ENCODE peak calls at places on chromosome 16, in four cellular contexts. K, R, L and W are unnamed samples.

GRCh38 chr16:1156111-1156982 is 3.4 kb downstream of the CACNA1H start:
- DNase-seq in K (peak; percentile 89), R (no peak), L (no peak), W (no peak)

GRCh38 chr16:1929578-1930337 is 11.5 kb upstream of the HS3ST6 start:
- DNase-seq in K (peak; percentile 94), R (peak; percentile 85), L (peak; percentile 93), W (peak; percentile 91)

GRCh38 chr16:28589930-28590329 is 6.9 kb downstream of the SULT1A2 start:
- DNase-seq in K (no peak), R (no peak), L (no peak), W (no peak)

GRCh38 chr16:85090166-85090565 is 22.1 kb downstream of the CIBAR2 start:
- DNase-seq in K (no peak), R (no peak), L (no peak), W (no peak)

GRCh38 chr16:59591480-59591879 is 857.4 kb upstream of the GOT2 start:
- DNase-seq in K (no peak), R (no peak), L (no peak), W (no peak)

GRCh38 chr16:3953728-3954410 is 73.4 kb upstream of the CREBBP start:
- DNase-seq in K (no peak), R (no peak), L (no peak), W (peak; percentile 73)

GRCh38 chr16:88472637-88473205 is 19.6 kb downstream of the ZFPM1 start:
- DNase-seq in K (no peak), R (no peak), L (peak; percentile 34), W (no peak)

GRCh38 chr16:52572656-52573055 is 25.7 kb upstream of the TOX3 start:
- DNase-seq in K (no peak), R (no peak), L (no peak), W (no peak)

GRCh38 chr16:85136213-85136704 is 24.0 kb upstream of the CIBAR2 start:
- DNase-seq in K (no peak), R (no peak), L (no peak), W (peak; percentile 79)

GRCh38 chr16:58931436-58931835 is 197.3 kb upstream of the GOT2 start:
- DNase-seq in K (no peak), R (no peak), L (no peak), W (no peak)

GRCh38 chr16:83085660-83086059 is 458.9 kb downstream of the CDH13 start:
- DNase-seq in K (no peak), R (no peak), L (no peak), W (no peak)

GRCh38 chr16:2968368-2968737 is 795 bp upstream of the PAQR4 start:
- DNase-seq in K (no peak), R (no peak), L (no peak), W (no peak)

GRCh38 chr16:85536073-85536410 is 77.1 kb upstream of the GSE1 start:
- DNase-seq in K (no peak), R (no peak), L (no peak), W (no peak)

GRCh38 chr16:5510819-5511370 is 413.3 kb upstream of the EEF2KMT start:
- DNase-seq in K (no peak), R (no peak), L (no peak), W (no peak)
- H3K9me3 ChIP-seq in K (no peaks in the 10 kb centered on the region), R (no peaks in the 10 kb centered on the region), L (peaks cover 11% of the 10 kb centered on the region), W (no peaks in the 10 kb centered on the region)

GRCh38 chr16:11671271-11671670 is 3.0 kb downstream of the SNN start:
- DNase-seq in K (no peak), R (no peak), L (no peak), W (peak; percentile 61)

GRCh38 chr16:11668590-11669379 is 530 bp downstream of the SNN start:
- DNase-seq in K (peak; percentile 65), R (no peak), L (no peak), W (peak; percentile 85)

GRCh38 chr16:11669380-11670146 is 1.3 kb downstream of the SNN start:
- DNase-seq in K (no peak), R (no peak), L (peak; percentile 59), W (peak; percentile 87)

GRCh38 chr16:11671676-11672075 is 3.4 kb downstream of the SNN start:
- DNase-seq in K (no peak), R (no peak), L (no peak), W (no peak)

DNA sequence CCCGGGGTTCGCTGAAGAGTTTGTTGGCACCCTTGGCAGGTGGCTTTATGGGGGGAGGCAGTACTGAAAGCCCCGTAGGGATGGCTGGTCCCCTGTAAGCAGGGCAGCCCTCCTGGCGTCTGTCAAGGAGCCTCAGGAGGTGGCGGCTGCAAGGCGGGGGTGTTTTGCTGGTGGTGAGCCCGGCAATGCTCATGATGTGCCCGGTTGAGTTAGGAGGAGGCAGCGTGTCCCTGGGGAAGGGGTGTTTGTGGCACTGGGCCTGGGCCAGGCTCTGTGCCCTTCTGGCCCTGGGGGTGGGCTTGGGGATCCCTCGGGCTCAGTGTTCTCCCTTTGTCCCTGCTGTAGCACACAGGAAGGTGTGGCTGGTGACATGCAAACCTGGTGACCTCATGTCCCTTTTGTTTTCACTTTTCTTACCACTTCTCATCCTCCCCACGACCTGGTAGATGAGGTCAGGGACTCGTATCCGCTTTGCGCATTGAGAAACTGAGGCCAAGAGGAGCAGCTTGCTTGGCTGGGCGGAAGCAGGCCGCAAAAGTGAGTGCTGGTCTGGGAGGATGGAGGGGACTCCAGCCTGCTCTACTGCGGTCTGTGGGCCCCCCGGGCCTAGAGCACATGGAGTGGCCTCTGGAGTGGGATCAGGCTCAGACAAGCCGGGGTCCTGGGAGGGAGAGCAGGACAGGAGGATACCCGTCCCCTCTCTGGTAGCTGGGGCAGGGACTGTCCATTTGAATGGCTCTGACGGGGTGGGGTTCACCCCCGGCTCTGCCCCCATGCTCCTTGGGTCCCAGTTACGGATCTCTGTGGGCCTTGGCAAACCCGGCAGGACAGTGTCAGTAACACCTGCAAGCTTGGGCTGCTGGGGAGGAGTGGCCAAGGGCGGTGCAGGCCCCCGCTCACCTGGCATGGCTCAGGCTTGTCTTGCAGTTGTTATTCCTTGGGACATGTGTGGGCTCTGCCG is 2.2 kb downstream of the SNN start:
- DNase-seq in K (no peak), R (no peak), L (no peak), W (peak; percentile 78)
- H3K4me3 ChIP-seq in K (peak overlapping the region; percentile 66), R (peak overlapping the region; percentile 56), L (peak overlapping the region; percentile 98), W (no peak overlapping the region)

GRCh38 chr16:80384862-80385261 is 155.9 kb upstream of the DYNLRB2 start:
- DNase-seq in K (no peak), R (no peak), L (no peak), W (no peak)
- H3K27ac ChIP-seq in K (no peak overlapping the region), R (no peak overlapping the region), L (no peak overlapping the region), W (no peak overlapping the region)

GRCh38 chr16:57621521-57622268 is 6.7 kb upstream of the ADGRG1 start:
- DNase-seq in K (no peak), R (no peak), L (no peak), W (peak; percentile 9)
- H3K9me3 ChIP-seq in K (no peaks in the 10 kb centered on the region), R (no peaks in the 10 kb centered on the region), L (no peaks in the 10 kb centered on the region), W (no peaks in the 10 kb centered on the region)

GRCh38 chr16:11624205-11624604 is 37.5 kb upstream of the LITAF start:
- DNase-seq in K (no peak), R (no peak), L (no peak), W (no peak)

GRCh38 chr16:11619327-11619851 is 32.7 kb upstream of the LITAF start:
- DNase-seq in K (no peak), R (no peak), L (no peak), W (peak; percentile 76)

GRCh38 chr16:11620243-11621003 is 33.7 kb upstream of the LITAF start:
- DNase-seq in K (no peak), R (no peak), L (no peak), W (no peak)

GRCh38 chr16:11621920-11622651 is 35.4 kb upstream of the LITAF start:
- DNase-seq in K (peak; percentile 40), R (peak; percentile 44), L (no peak), W (no peak)

GRCh38 chr16:11621539-11621919 is 34.8 kb upstream of the LITAF start:
- DNase-seq in K (no peak), R (no peak), L (no peak), W (no peak)
- H3K4me3 ChIP-seq in K (peak overlapping the region; percentile 0), R (peak overlapping the region; percentile 43), L (peak overlapping the region; percentile 41), W (no peak overlapping the region)

GRCh38 chr16:55667753-55668152 is 12.0 kb downstream of the SLC6A2 start:
- DNase-seq in K (no peak), R (no peak), L (no peak), W (peak; percentile 4)
- H3K27ac ChIP-seq in K (no peak overlapping the region), R (no peak overlapping the region), L (no peak overlapping the region), W (no peak overlapping the region)

GRCh38 chr16:35150805-35151312 is 1691.4 kb downstream of the TP53TG3F start:
- DNase-seq in K (no peak), R (no peak), L (no peak), W (no peak)
- H3K9me3 ChIP-seq in K (no peaks in the 10 kb centered on the region), R (no peaks in the 10 kb centered on the region), L (peaks cover 5% of the 10 kb centered on the region), W (peaks cover 1% of the 10 kb centered on the region)